ENCODE peak calls at places on chromosome 2, in seven cellular contexts. One of them, this sample, is unnamed.

GRCh38 chr2:227862741-227863588 is 8.5 kb upstream of the DAW1 start:
- DNase-seq in A549: peak; percentile 88
- DNase-seq in epithelial cell of proximal tubule: peak; percentile 83
- DNase-seq in fibroblast of pulmonary artery: peak; percentile 97
- DNase-seq in astrocyte of the spinal cord: peak; percentile 77
- DNase-seq in uterus: no peak
- DNase-seq in activated naive CD4-positive, alpha-beta T cell treated with Interleukin-2 at 50 U/mL for 16 hours: no peak
- DNase-seq in this sample: no peak

GRCh38 chr2:194539436-194539835 is 1117.6 kb upstream of the SLC39A10 start:
- DNase-seq in uterus: no peak
- DNase-seq in epithelial cell of proximal tubule: no peak
- DNase-seq in A549: no peak
- DNase-seq in fibroblast of pulmonary artery: no peak
- DNase-seq in activated naive CD4-positive, alpha-beta T cell treated with Interleukin-2 at 50 U/mL for 16 hours: no peak
- DNase-seq in astrocyte of the spinal cord: no peak
- DNase-seq in this sample: no peak

GRCh38 chr2:23532311-23533013 is 147.5 kb downstream of the KLHL29 start:
- DNase-seq in epithelial cell of proximal tubule: no peak
- DNase-seq in A549: no peak
- DNase-seq in activated naive CD4-positive, alpha-beta T cell treated with Interleukin-2 at 50 U/mL for 16 hours: peak; percentile 21
- DNase-seq in astrocyte of the spinal cord: no peak
- DNase-seq in fibroblast of pulmonary artery: no peak
- DNase-seq in uterus: peak; percentile 66
- DNase-seq in this sample: no peak

GRCh38 chr2:181004647-181005325 is 24.4 kb downstream of the UBE2E3 start:
- DNase-seq in activated naive CD4-positive, alpha-beta T cell treated with Interleukin-2 at 50 U/mL for 16 hours: no peak
- DNase-seq in astrocyte of the spinal cord: no peak
- DNase-seq in A549: no peak
- DNase-seq in epithelial cell of proximal tubule: no peak
- DNase-seq in uterus: no peak
- DNase-seq in fibroblast of pulmonary artery: no peak
- DNase-seq in this sample: no peak

GRCh38 chr2:238308177-238308576 is 12.1 kb upstream of the TRAF3IP1 start:
- DNase-seq in epithelial cell of proximal tubule: no peak
- DNase-seq in uterus: no peak
- DNase-seq in astrocyte of the spinal cord: no peak
- DNase-seq in A549: no peak
- DNase-seq in fibroblast of pulmonary artery: no peak
- DNase-seq in activated naive CD4-positive, alpha-beta T cell treated with Interleukin-2 at 50 U/mL for 16 hours: no peak
- DNase-seq in this sample: no peak

GRCh38 chr2:121293450-121294325 is 8.7 kb upstream of the TFCP2L1 start:
- DNase-seq in epithelial cell of proximal tubule: no peak
- DNase-seq in A549: no peak
- DNase-seq in astrocyte of the spinal cord: no peak
- DNase-seq in uterus: no peak
- DNase-seq in activated naive CD4-positive, alpha-beta T cell treated with Interleukin-2 at 50 U/mL for 16 hours: no peak
- DNase-seq in fibroblast of pulmonary artery: no peak
- DNase-seq in this sample: no peak

GRCh38 chr2:2562867-2563266 is 231.8 kb upstream of the MYT1L start:
- DNase-seq in uterus: no peak
- DNase-seq in fibroblast of pulmonary artery: no peak
- DNase-seq in epithelial cell of proximal tubule: no peak
- DNase-seq in astrocyte of the spinal cord: no peak
- DNase-seq in activated naive CD4-positive, alpha-beta T cell treated with Interleukin-2 at 50 U/mL for 16 hours: no peak
- DNase-seq in A549: no peak
- DNase-seq in this sample: no peak

GRCh38 chr2:109125595-109126500 is 3.2 kb upstream of the SH3RF3 start:
- DNase-seq in fibroblast of pulmonary artery: peak; percentile 86
- DNase-seq in A549: peak; percentile 28
- DNase-seq in activated naive CD4-positive, alpha-beta T cell treated with Interleukin-2 at 50 U/mL for 16 hours: no peak
- DNase-seq in astrocyte of the spinal cord: peak; percentile 96
- DNase-seq in uterus: no peak
- DNase-seq in epithelial cell of proximal tubule: peak; percentile 90
- DNase-seq in this sample: peak; percentile 29